ENCODE peak calls at places on chromosomes 16 and 17, in six cellular contexts. One of them, this sample, is unnamed.

GRCh38 chr17:58224315-58224714 is 5.3 kb upstream of the MKS1 start:
- DNase-seq in transverse colon: no peak
- DNase-seq in CD8-positive, alpha-beta T cell: no peak
- DNase-seq in OCI-LY7: no peak
- DNase-seq in GM23338: no peak
- DNase-seq in lung: no peak
- DNase-seq in this sample: no peak

GRCh38 chr16:88331989-88332920 is 50.5 kb upstream of the ZNF469 start:
- DNase-seq in transverse colon: peak; percentile 35
- DNase-seq in CD8-positive, alpha-beta T cell: peak; percentile 6
- DNase-seq in OCI-LY7: no peak
- DNase-seq in GM23338: no peak
- DNase-seq in lung: no peak
- DNase-seq in this sample: no peak

GRCh38 chr16:85968041-85968920 is 69.3 kb downstream of the IRF8 start:
- DNase-seq in transverse colon: no peak
- DNase-seq in CD8-positive, alpha-beta T cell: no peak
- DNase-seq in OCI-LY7: no peak
- DNase-seq in GM23338: no peak
- DNase-seq in lung: no peak
- DNase-seq in this sample: no peak

GRCh38 chr16:30524575-30525571 is 1.5 kb downstream of the ZNF768 start:
- DNase-seq in transverse colon: no peak
- DNase-seq in CD8-positive, alpha-beta T cell: no peak
- DNase-seq in OCI-LY7: no peak
- DNase-seq in GM23338: no peak
- DNase-seq in lung: no peak
- DNase-seq in this sample: no peak

GRCh38 chr16:84692451-84692850 is 7.3 kb upstream of the USP10 start:
- DNase-seq in transverse colon: no peak
- DNase-seq in CD8-positive, alpha-beta T cell: no peak
- DNase-seq in OCI-LY7: no peak
- DNase-seq in GM23338: no peak
- DNase-seq in lung: no peak
- DNase-seq in this sample: no peak

GRCh38 chr17:42518046-42518754 is 17.8 kb upstream of the NAGLU start:
- DNase-seq in transverse colon: peak; percentile 87
- DNase-seq in CD8-positive, alpha-beta T cell: no peak
- DNase-seq in OCI-LY7: no peak
- DNase-seq in GM23338: no peak
- DNase-seq in lung: peak; percentile 80
- DNase-seq in this sample: no peak

GRCh38 chr16:72302352-72302751 is 130.4 kb upstream of the PMFBP1 start:
- DNase-seq in transverse colon: no peak
- DNase-seq in CD8-positive, alpha-beta T cell: no peak
- DNase-seq in OCI-LY7: no peak
- DNase-seq in GM23338: no peak
- DNase-seq in lung: no peak
- DNase-seq in this sample: no peak

GRCh38 chr17:9079461-9080103 is 58.3 kb downstream of the NTN1 start:
- DNase-seq in transverse colon: no peak
- DNase-seq in CD8-positive, alpha-beta T cell: peak; percentile 38
- DNase-seq in OCI-LY7: peak; percentile 1
- DNase-seq in GM23338: no peak
- DNase-seq in lung: no peak
- DNase-seq in this sample: no peak

GRCh38 chr17:46212634-46213435 is 19.6 kb upstream of the KANSL1 start:
- DNase-seq in transverse colon: peak; percentile 68
- DNase-seq in CD8-positive, alpha-beta T cell: peak; percentile 63
- DNase-seq in OCI-LY7: peak; percentile 78
- DNase-seq in GM23338: peak; percentile 96
- DNase-seq in lung: peak; percentile 68
- DNase-seq in this sample: peak; percentile 72

GRCh38 chr16:83215417-83216001 is 588.7 kb downstream of the CDH13 start:
- DNase-seq in transverse colon: peak; percentile 37
- DNase-seq in CD8-positive, alpha-beta T cell: peak; percentile 25
- DNase-seq in OCI-LY7: peak; percentile 75
- DNase-seq in GM23338: peak; percentile 92
- DNase-seq in lung: no peak
- DNase-seq in this sample: peak; percentile 31

GRCh38 chr17:79658811-79659207 is 48.0 kb upstream of the RBFOX3 start:
- DNase-seq in transverse colon: peak; percentile 26
- DNase-seq in CD8-positive, alpha-beta T cell: no peak
- DNase-seq in OCI-LY7: peak; percentile 12
- DNase-seq in GM23338: peak; percentile 85
- DNase-seq in lung: no peak
- DNase-seq in this sample: no peak
- TF ChIP-seq CTCF in transverse colon: peak; percentile 28
- TF ChIP-seq CTCF in CD8-positive, alpha-beta T cell: no peak
- TF ChIP-seq CTCF in OCI-LY7: peak; percentile 67
- TF ChIP-seq CTCF in GM23338: peak; percentile 81
- TF ChIP-seq CTCF in lung: peak; percentile 24
- TF ChIP-seq CTCF in this sample: peak; percentile 39

GRCh38 chr17:34436607-34437006 is 73.6 kb upstream of the CCL1 start:
- DNase-seq in transverse colon: no peak
- DNase-seq in CD8-positive, alpha-beta T cell: no peak
- DNase-seq in OCI-LY7: no peak
- DNase-seq in GM23338: peak; percentile 17
- DNase-seq in lung: no peak
- DNase-seq in this sample: no peak
- TF ChIP-seq CTCF in transverse colon: no peak
- TF ChIP-seq CTCF in CD8-positive, alpha-beta T cell: no peak
- TF ChIP-seq CTCF in OCI-LY7: peak; percentile 52
- TF ChIP-seq CTCF in GM23338: peak; percentile 55
- TF ChIP-seq CTCF in lung: no peak
- TF ChIP-seq CTCF in this sample: no peak

GRCh38 chr16:16991711-16992110 is 479.0 kb downstream of the XYLT1 start:
- DNase-seq in transverse colon: no peak
- DNase-seq in CD8-positive, alpha-beta T cell: no peak
- DNase-seq in OCI-LY7: no peak
- DNase-seq in GM23338: peak; percentile 33
- DNase-seq in lung: no peak
- DNase-seq in this sample: no peak
- TF ChIP-seq CTCF in transverse colon: no peak
- TF ChIP-seq CTCF in CD8-positive, alpha-beta T cell: no peak
- TF ChIP-seq CTCF in OCI-LY7: peak; percentile 29
- TF ChIP-seq CTCF in GM23338: peak; percentile 41
- TF ChIP-seq CTCF in lung: no peak
- TF ChIP-seq CTCF in this sample: no peak

GRCh38 chr17:35894206-35894605 is 14.0 kb upstream of the CCL5 start:
- DNase-seq in transverse colon: no peak
- DNase-seq in CD8-positive, alpha-beta T cell: no peak
- DNase-seq in OCI-LY7: no peak
- DNase-seq in GM23338: no peak
- DNase-seq in lung: no peak
- DNase-seq in this sample: no peak
- TF ChIP-seq CTCF in transverse colon: no peak
- TF ChIP-seq CTCF in CD8-positive, alpha-beta T cell: no peak
- TF ChIP-seq CTCF in OCI-LY7: no peak
- TF ChIP-seq CTCF in GM23338: no peak
- TF ChIP-seq CTCF in lung: no peak
- TF ChIP-seq CTCF in this sample: no peak

DNA sequence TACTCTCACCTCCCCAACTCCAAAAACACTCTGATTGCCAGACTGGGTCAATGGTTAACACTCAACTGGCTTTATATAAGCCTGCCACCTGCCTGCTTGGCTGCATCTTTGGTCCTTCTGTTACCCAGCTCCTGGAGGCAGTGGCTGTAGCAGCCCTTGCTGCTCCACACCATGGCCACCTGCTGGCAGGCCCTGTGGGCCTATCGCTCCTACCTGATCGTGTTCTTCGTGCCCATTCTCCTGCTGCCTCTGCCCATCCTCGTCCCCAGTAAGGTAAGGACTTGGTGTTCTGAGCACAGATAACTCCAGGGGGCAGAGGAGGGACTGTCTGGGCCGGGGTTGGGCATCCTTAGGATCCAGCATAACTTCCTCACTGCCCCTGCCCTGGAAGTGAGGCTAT is at the start of gene SLC13A2:
- DNase-seq in transverse colon: peak; percentile 64
- DNase-seq in CD8-positive, alpha-beta T cell: no peak
- DNase-seq in OCI-LY7: no peak
- DNase-seq in GM23338: no peak
- DNase-seq in lung: no peak
- DNase-seq in this sample: no peak
- TF ChIP-seq CTCF in transverse colon: no peak
- TF ChIP-seq CTCF in CD8-positive, alpha-beta T cell: no peak
- TF ChIP-seq CTCF in OCI-LY7: no peak
- TF ChIP-seq CTCF in GM23338: no peak
- TF ChIP-seq CTCF in lung: no peak
- TF ChIP-seq CTCF in this sample: no peak

GRCh38 chr17:12665263-12666210 is at the start of gene MYOCD:
- DNase-seq in transverse colon: peak; percentile 27
- DNase-seq in CD8-positive, alpha-beta T cell: no peak
- DNase-seq in OCI-LY7: no peak
- DNase-seq in GM23338: peak; percentile 94
- DNase-seq in lung: no peak
- DNase-seq in this sample: peak; percentile 39
- TF ChIP-seq CTCF in transverse colon: no peak
- TF ChIP-seq CTCF in CD8-positive, alpha-beta T cell: no peak
- TF ChIP-seq CTCF in OCI-LY7: no peak
- TF ChIP-seq CTCF in GM23338: peak; percentile 5
- TF ChIP-seq CTCF in lung: no peak
- TF ChIP-seq CTCF in this sample: no peak

GRCh38 chr17:30961213-30962188 is 9.3 kb upstream of the RNF135 start:
- DNase-seq in transverse colon: no peak
- DNase-seq in CD8-positive, alpha-beta T cell: no peak
- DNase-seq in OCI-LY7: peak; percentile 57
- DNase-seq in GM23338: peak; percentile 17
- DNase-seq in lung: no peak
- DNase-seq in this sample: peak; percentile 42
- TF ChIP-seq CTCF in transverse colon: no peak
- TF ChIP-seq CTCF in CD8-positive, alpha-beta T cell: no peak
- TF ChIP-seq CTCF in OCI-LY7: no peak
- TF ChIP-seq CTCF in GM23338: no peak
- TF ChIP-seq CTCF in lung: no peak
- TF ChIP-seq CTCF in this sample: no peak

GRCh38 chr17:43873091-43873490 is 26.1 kb downstream of the CD300LG start:
- DNase-seq in transverse colon: no peak
- DNase-seq in CD8-positive, alpha-beta T cell: no peak
- DNase-seq in OCI-LY7: no peak
- DNase-seq in GM23338: peak; percentile 56
- DNase-seq in lung: no peak
- DNase-seq in this sample: no peak
- TF ChIP-seq CTCF in transverse colon: no peak
- TF ChIP-seq CTCF in CD8-positive, alpha-beta T cell: no peak
- TF ChIP-seq CTCF in OCI-LY7: peak; percentile 56
- TF ChIP-seq CTCF in GM23338: peak; percentile 50
- TF ChIP-seq CTCF in lung: no peak
- TF ChIP-seq CTCF in this sample: no peak